ENCODE peak calls at places on chromosomes 2 and 18, in nine cellular contexts. C, W, Q, I, G, L, F, Z and K are unnamed samples.

GRCh38 chr2:234249006-234249405 is 198.5 kb downstream of the SPP2 start:
- DNase-seq in L (no peak), I (no peak), G (no peak), C (no peak), Q (no peak), Z (no peak), F (no peak), W (no peak), K (no peak)

GRCh38 chr18:77105021-77105420 is 27.6 kb downstream of the MBP start:
- DNase-seq in F (no peak), W (no peak), L (no peak), G (no peak), Q (no peak), C (no peak), I (no peak), Z (no peak), K (no peak)

GRCh38 chr2:225124311-225124832 is 82.1 kb upstream of the DOCK10 start:
- DNase-seq in G (no peak), Q (no peak), L (no peak), Z (no peak), I (no peak), C (no peak), W (no peak), F (no peak), K (no peak)

GRCh38 chr2:166372046-166372445 is 3.7 kb downstream of the SCN9A start:
- DNase-seq in C (no peak), Q (no peak), F (no peak), W (no peak), Z (no peak), L (no peak), G (no peak), I (no peak), K (no peak)

GRCh38 chr18:9175115-9175514 is 38.5 kb downstream of the ANKRD12 start:
- DNase-seq in C (no peak), F (no peak), W (no peak), Z (no peak), I (no peak), Q (no peak), L (no peak), G (no peak), K (no peak)

GRCh38 chr2:157331696-157332095 is 6.1 kb upstream of the ERMN start:
- DNase-seq in Z (no peak), C (no peak), W (peak), L (no peak), Q (no peak), I (no peak), G (no peak), F (no peak), K (no peak)

GRCh38 chr18:79621501-79621900 is 58.1 kb upstream of the CTDP1 start:
- DNase-seq in I (no peak), C (no peak), Z (peak), L (no peak), F (no peak), G (no peak), W (no peak), Q (peak), K (no peak)

GRCh38 chr18:9614401-9615279 is at the start of gene PPP4R1:
- DNase-seq in I (peak), C (no peak), L (peak), Z (peak), F (no peak), G (peak), W (peak), Q (peak), K (peak)

GRCh38 chr2:135875491-135876065 is 665 bp downstream of the MCM6 start:
- DNase-seq in C (no peak), G (peak), Z (peak), L (peak), I (peak), F (peak), Q (peak), W (peak), K (peak)

GRCh38 chr2:193627187-193627917 is 1432.6 kb upstream of the TMEFF2 start:
- DNase-seq in I (no peak), G (no peak), C (no peak), L (no peak), F (no peak), W (no peak), Z (no peak), Q (no peak), K (no peak)

GRCh38 chr18:34821669-34822210 is 111.6 kb downstream of the DTNA start:
- DNase-seq in W (no peak), Z (no peak), C (peak), L (no peak), F (no peak), I (no peak), G (no peak), Q (no peak), K (no peak)

GRCh38 chr2:179860255-179861026 is 971 bp downstream of the ZNF385B start:
- DNase-seq in Q (peak), G (no peak), W (no peak), L (peak), Z (no peak), F (peak), I (no peak), C (no peak), K (no peak)

GRCh38 chr2:222869252-222869560 is 8.4 kb downstream of the ACSL3 start:
- DNase-seq in I (no peak), C (no peak), Z (no peak), F (no peak), L (no peak), W (no peak), G (no peak), Q (no peak), K (no peak)

GRCh38 chr2:54967269-54967668 is 83.0 kb downstream of the RTN4 start:
- DNase-seq in F (no peak), Z (no peak), W (no peak), Q (no peak), L (no peak), C (no peak), I (no peak), G (no peak), K (no peak)

GRCh38 chr2:237441605-237442004 is 27.6 kb upstream of the COL6A3 start:
- DNase-seq in I (no peak), G (no peak), L (no peak), F (no peak), C (peak), W (peak), Q (no peak), Z (no peak), K (no peak)

GRCh38 chr2:113965644-113966043 is 75.8 kb downstream of the ACTR3 start:
- DNase-seq in Q (no peak), G (peak), L (peak), C (no peak), I (no peak), W (no peak), Z (no peak), F (no peak), K (no peak)

GRCh38 chr2:170929686-170930050 is 615 bp downstream of the GORASP2 start:
- DNase-seq in L (peak), I (peak), F (peak), Z (peak), G (peak), C (no peak), Q (peak), W (peak), K (peak)

GRCh38 chr2:27966466-27966865 is 75.9 kb downstream of the BABAM2 start:
- DNase-seq in L (no peak), F (no peak), I (no peak), W (no peak), C (no peak), Q (no peak), G (peak), Z (no peak), K (no peak)

GRCh38 chr2:178514664-178515063 is 34.4 kb downstream of the PLEKHA3 start:
- DNase-seq in L (no peak), I (no peak), C (no peak), Q (no peak), Z (no peak), F (no peak), G (peak), W (peak), K (no peak)

GRCh38 chr2:240632291-240632670 is 7.0 kb downstream of the GPR35 start:
- DNase-seq in Z (no peak), I (peak), W (no peak), F (no peak), Q (peak), L (no peak), G (no peak), C (no peak), K (peak)